ENCODE peak calls at places on chromosome 13, in four cellular contexts. Y is GM23338, X is Peyer's patch, J is NB4. Q is an unnamed sample.

GRCh38 chr13:20983386-20983785 is 78.0 kb downstream of the LATS2 start:
- DNase-seq in J (no peak), X (no peak), Y (no peak), Q (no peak)

GRCh38 chr13:37023871-37024270 is 23.3 kb downstream of the EXOSC8 start:
- DNase-seq in Y (no peak), X (no peak), J (no peak), Q (peak; percentile 15)

GRCh38 chr13:24183741-24184182 is 23.2 kb downstream of the SPATA13 start:
- DNase-seq in J (peak; percentile 33), X (peak; percentile 60), Y (no peak), Q (no peak)

GRCh38 chr13:108915095-108915633 is 285.8 kb downstream of the MYO16 start:
- DNase-seq in X (no peak), J (peak; percentile 59), Y (peak; percentile 39), Q (peak; percentile 65)

GRCh38 chr13:98492335-98493034 is 84.4 kb downstream of the STK24 start:
- DNase-seq in J (no peak), Y (peak; percentile 68), X (no peak), Q (no peak)

GRCh38 chr13:73065665-73066350 is 7.0 kb downstream of the KLF5 start:
- DNase-seq in Y (peak; percentile 18), J (no peak), X (no peak), Q (no peak)

GRCh38 chr13:63517376-63517775 is 2101.7 kb upstream of the PCDH20 start:
- DNase-seq in J (no peak), Y (no peak), X (no peak), Q (peak; percentile 84)

GRCh38 chr13:39729161-39729560 is 73.7 kb downstream of the COG6 start:
- DNase-seq in X (no peak), Y (no peak), J (no peak), Q (no peak)

GRCh38 chr13:27744861-27745260 is 47.4 kb upstream of the GSX1 start:
- DNase-seq in J (no peak), X (no peak), Y (peak; percentile 78), Q (no peak)

GRCh38 chr13:40662866-40663265 is 3.6 kb downstream of the FOXO1 start:
- DNase-seq in J (no peak), X (no peak), Y (peak; percentile 58), Q (no peak)

DNA sequence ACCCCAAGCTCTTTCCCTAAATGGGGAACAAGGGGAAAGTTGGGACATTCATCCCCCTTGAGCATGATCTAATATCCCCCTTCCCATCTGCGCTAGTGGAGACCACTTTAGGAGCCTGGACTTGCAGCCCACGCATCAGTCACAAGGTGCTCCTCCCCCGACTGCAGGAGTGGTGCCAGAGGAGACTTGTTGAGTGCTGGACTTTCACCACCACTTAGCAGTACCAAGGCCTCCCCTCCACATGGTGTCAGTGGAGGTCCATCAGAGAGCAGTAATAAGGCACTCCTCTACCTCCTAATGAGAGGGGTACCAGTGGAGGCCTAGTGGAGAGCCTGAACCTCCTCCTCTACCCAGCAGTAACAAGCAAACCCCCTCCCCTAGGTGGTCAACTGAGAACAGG is 22.5 kb downstream of the CAB39L start:
- DNase-seq in Y (peak; percentile 74), J (peak; percentile 54), X (no peak), Q (no peak)
- TF ChIP-seq CTCF in Y (peak; percentile 56), J (peak; percentile 17), X (peak; percentile 24), Q (peak; percentile 3)

GRCh38 chr13:62022369-62022768 is 606.7 kb upstream of the PCDH20 start:
- DNase-seq in X (no peak), J (no peak), Y (no peak), Q (no peak)

GRCh38 chr13:62014299-62014698 is 598.6 kb upstream of the PCDH20 start:
- DNase-seq in Y (peak; percentile 38), J (peak; percentile 30), X (no peak), Q (peak; percentile 52)

GRCh38 chr13:62019858-62020257 is 604.2 kb upstream of the PCDH20 start:
- DNase-seq in X (no peak), Y (no peak), J (no peak), Q (no peak)
- TF ChIP-seq CTCF in X (no peak), Y (no peak), J (no peak), Q (no peak)

DNA sequence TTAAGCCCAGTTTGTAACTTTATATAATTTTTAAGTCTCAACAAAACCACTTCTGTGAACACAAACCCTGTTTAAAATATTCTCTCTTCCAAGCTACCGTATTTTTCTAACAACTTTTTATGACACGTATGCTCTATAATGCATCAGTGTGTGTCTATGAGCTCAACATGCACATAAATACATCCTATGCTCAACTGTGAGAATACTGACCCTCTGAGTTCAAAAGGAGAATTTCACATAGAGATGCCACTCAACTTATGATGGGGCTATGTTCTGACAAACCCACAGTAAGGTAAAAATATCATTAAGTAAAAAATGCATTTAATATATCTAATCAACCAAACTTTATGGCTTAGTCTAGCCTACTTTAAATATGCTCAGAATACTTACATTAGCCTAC is 1139.7 kb upstream of the SPRY2 start:
- DNase-seq in Y (no peak), J (no peak), X (no peak), Q (no peak)
- TF ChIP-seq CTCF in Y (no peak), J (no peak), X (peak; percentile 20), Q (no peak)

GRCh38 chr13:25401958-25402357 is 30.2 kb downstream of the ATP8A2 start:
- DNase-seq in X (no peak), J (no peak), Y (no peak), Q (no peak)

GRCh38 chr13:25409938-25410337 is 38.2 kb downstream of the ATP8A2 start:
- DNase-seq in J (no peak), X (no peak), Y (no peak), Q (no peak)

DNA sequence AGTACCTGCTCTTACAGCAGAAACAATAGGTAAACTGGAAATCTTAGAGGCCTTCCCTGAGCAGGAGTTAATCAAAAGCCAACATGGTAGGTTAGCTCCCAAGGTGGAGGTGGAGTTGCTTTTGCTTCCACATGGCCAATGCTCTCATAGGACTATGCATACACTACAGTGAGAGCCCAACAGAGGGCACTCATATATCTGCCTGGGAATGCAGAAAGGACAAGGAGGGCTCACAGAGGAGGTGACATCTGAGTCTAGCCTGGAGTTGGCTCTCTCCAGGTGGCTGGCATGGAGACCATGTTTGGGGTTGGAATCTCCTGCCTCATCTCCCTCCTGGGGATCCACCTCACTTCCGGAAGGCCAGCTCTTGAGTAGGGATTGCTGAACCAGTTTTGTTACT is 34.6 kb downstream of the ATP8A2 start:
- DNase-seq in Y (peak; percentile 36), X (no peak), J (peak; percentile 27), Q (no peak)
- TF ChIP-seq CTCF in Y (peak; percentile 37), X (no peak), J (peak; percentile 41), Q (no peak)

Q was measured in astrocyte of the spinal cord.